ENCODE peak calls at places on chromosomes 3 and 15, in ten cellular contexts. E is ovary; K is astrocyte; X is CD8-positive, alpha-beta T cell; C is fibroblast of lung; L is lung; A is A549; Q is colonic mucosa; M is adrenal gland; P is left lung. S is an unnamed sample.

GRCh38 chr3:173993299-173993698 is 595.8 kb downstream of the NLGN1 start:
- DNase-seq in C (peak; percentile 78), K (peak; percentile 72), L (no peak), E (no peak), P (no peak), Q (no peak), X (no peak), A (peak; percentile 2), M (no peak), S (peak; percentile 17)

GRCh38 chr15:80426316-80426715 is 22.1 kb downstream of the ARNT2 start:
- DNase-seq in L (no peak), X (no peak), P (no peak), A (no peak), M (no peak), K (no peak), E (no peak), C (no peak), Q (no peak), S (no peak)

GRCh38 chr3:71057526-71057894 is 526.0 kb downstream of the FOXP1 start:
- DNase-seq in L (no peak), A (no peak), E (no peak), X (no peak), K (no peak), C (no peak), P (no peak), M (no peak), Q (peak; percentile 78), S (peak; percentile 95)

GRCh38 chr3:29335438-29335837 is 54.6 kb downstream of the RBMS3 start:
- DNase-seq in M (peak; percentile 76), X (no peak), E (peak; percentile 53), P (peak; percentile 38), Q (peak; percentile 44), A (peak; percentile 51), K (peak; percentile 99), L (peak; percentile 90), C (peak; percentile 100), S (peak; percentile 91)

GRCh38 chr15:30997270-30997669 is 5.8 kb upstream of the MTMR10 start:
- DNase-seq in A (no peak), Q (no peak), X (no peak), K (no peak), L (no peak), M (no peak), C (no peak), P (no peak), E (no peak), S (peak; percentile 62)

GRCh38 chr15:41904487-41905359 is 10.9 kb upstream of the SPTBN5 start:
- DNase-seq in A (peak; percentile 80), E (peak; percentile 76), L (peak; percentile 68), X (peak; percentile 86), M (peak; percentile 60), C (no peak), P (no peak), Q (peak; percentile 57), K (no peak), S (peak; percentile 25)

GRCh38 chr3:102053375-102053989 is 204.2 kb downstream of the NFKBIZ start:
- DNase-seq in C (peak; percentile 84), E (no peak), X (no peak), Q (no peak), K (peak; percentile 80), A (peak; percentile 22), P (no peak), M (no peak), L (no peak), S (peak; percentile 93)

GRCh38 chr15:68431792-68432401 is at the start of gene ITGA11:
- DNase-seq in K (peak; percentile 55), P (peak; percentile 82), E (peak; percentile 76), X (peak; percentile 25), C (peak; percentile 74), A (peak; percentile 66), M (peak; percentile 32), L (no peak), Q (peak; percentile 57), S (no peak)

GRCh38 chr15:72785452-72786243 is 2.1 kb upstream of the ADPGK start:
- DNase-seq in P (peak; percentile 41), X (peak; percentile 58), A (no peak), L (no peak), K (peak; percentile 66), Q (no peak), M (no peak), C (peak; percentile 78), E (no peak), S (no peak)
- TF ChIP-seq CTCF in P (no peak), X (no peak), A (no peak), L (no peak), K (no peak), Q (no peak), M (no peak), C (no peak), E (no peak), S (no peak)

GRCh38 chr3:69855436-69856162 is 116.3 kb downstream of the MITF start:
- DNase-seq in M (peak; percentile 15), E (no peak), A (no peak), K (peak; percentile 33), X (no peak), Q (no peak), P (no peak), L (no peak), C (peak; percentile 37), S (no peak)
- H3K27ac ChIP-seq in M (no peak overlapping the region), E (no peak overlapping the region), A (no peak overlapping the region), K (no peak overlapping the region), X (no peak overlapping the region), Q (no peak overlapping the region), P (no peak overlapping the region), L (peak overlapping the region; percentile 53), C (no peak overlapping the region), S (no peak overlapping the region)

GRCh38 chr15:62745621-62746180 is 296.8 kb upstream of the TPM1 start:
- DNase-seq in M (no peak), P (no peak), Q (no peak), K (no peak), X (no peak), E (no peak), A (no peak), L (no peak), C (no peak), S (no peak)

GRCh38 chr15:62739507-62739906 is 303.0 kb upstream of the TPM1 start:
- DNase-seq in Q (no peak), L (no peak), M (no peak), P (no peak), C (peak; percentile 92), A (no peak), K (peak; percentile 89), X (no peak), E (no peak), S (peak; percentile 83)

GRCh38 chr15:62741106-62741505 is 301.4 kb upstream of the TPM1 start:
- DNase-seq in A (no peak), E (no peak), K (no peak), Q (no peak), M (no peak), L (no peak), C (no peak), X (no peak), P (no peak), S (no peak)

GRCh38 chr15:62740141-62741004 is 302.2 kb upstream of the TPM1 start:
- DNase-seq in M (no peak), C (peak; percentile 58), E (no peak), P (no peak), Q (no peak), L (no peak), X (no peak), K (peak; percentile 48), A (peak; percentile 28), S (no peak)

DNA sequence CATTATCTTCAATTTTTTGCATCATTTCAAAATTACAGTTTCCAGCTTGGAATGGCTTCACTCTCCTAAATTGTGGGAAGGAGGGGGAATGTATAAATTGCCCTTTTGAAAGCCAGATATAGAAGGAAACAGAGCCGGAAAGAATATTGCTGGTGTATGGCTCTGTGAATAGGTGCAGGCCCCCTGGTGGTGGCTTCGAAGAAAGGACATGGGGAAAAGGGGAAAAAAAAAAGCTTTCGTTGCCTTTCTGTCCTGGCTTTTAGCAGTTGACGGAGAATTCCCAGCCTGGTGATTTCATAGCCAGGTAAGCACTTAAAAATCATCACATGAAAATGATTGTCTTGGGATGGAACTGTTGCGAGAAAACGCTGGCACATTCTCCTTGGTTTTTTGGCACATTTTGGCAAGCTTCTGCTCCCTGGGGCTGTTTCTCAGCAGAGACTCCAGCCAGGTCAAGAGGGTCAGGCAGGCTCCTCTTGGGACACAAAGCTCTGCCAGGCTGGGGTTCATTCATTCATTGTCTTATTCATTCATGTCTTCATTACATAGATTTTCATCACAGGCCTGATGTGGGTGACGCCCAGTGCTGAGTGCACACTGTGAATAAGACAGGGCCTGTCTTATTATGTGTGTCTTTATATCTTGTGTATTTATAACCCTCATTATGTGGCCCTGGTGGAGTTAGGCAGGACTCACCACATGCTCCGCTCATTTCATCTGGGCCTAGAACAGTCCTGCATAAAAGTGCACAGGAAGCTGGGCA is 300.0 kb upstream of the TPM1 start:
- DNase-seq in C (peak; percentile 82), A (peak; percentile 70), X (no peak), P (no peak), L (peak; percentile 50), Q (peak; percentile 51), M (peak; percentile 49), E (peak; percentile 55), K (peak; percentile 76), S (peak; percentile 78)
- TF ChIP-seq CTCF in C (peak; percentile 91), A (peak; percentile 96), X (peak; percentile 83), P (peak; percentile 75), L (peak; percentile 45), Q (peak; percentile 69), M (peak; percentile 78), E (peak; percentile 65), K (peak; percentile 87), S (peak; percentile 81)

GRCh38 chr3:152290374-152290773 is 21.6 kb downstream of the MBNL1 start:
- DNase-seq in P (no peak), M (no peak), Q (no peak), E (no peak), X (no peak), L (no peak), A (no peak), C (no peak), K (no peak), S (no peak)

GRCh38 chr3:152284906-152285305 is 16.2 kb downstream of the MBNL1 start:
- DNase-seq in X (no peak), C (no peak), P (no peak), K (no peak), L (no peak), E (no peak), M (no peak), Q (no peak), A (no peak), S (no peak)

GRCh38 chr3:152285509-152285908 is 16.8 kb downstream of the MBNL1 start:
- DNase-seq in L (no peak), E (no peak), A (no peak), M (no peak), X (no peak), C (no peak), P (no peak), K (no peak), Q (no peak), S (no peak)

GRCh38 chr3:152289708-152290107 is 21.0 kb downstream of the MBNL1 start:
- DNase-seq in C (no peak), M (no peak), P (no peak), L (no peak), Q (no peak), K (no peak), E (no peak), X (no peak), A (no peak), S (no peak)

DNA sequence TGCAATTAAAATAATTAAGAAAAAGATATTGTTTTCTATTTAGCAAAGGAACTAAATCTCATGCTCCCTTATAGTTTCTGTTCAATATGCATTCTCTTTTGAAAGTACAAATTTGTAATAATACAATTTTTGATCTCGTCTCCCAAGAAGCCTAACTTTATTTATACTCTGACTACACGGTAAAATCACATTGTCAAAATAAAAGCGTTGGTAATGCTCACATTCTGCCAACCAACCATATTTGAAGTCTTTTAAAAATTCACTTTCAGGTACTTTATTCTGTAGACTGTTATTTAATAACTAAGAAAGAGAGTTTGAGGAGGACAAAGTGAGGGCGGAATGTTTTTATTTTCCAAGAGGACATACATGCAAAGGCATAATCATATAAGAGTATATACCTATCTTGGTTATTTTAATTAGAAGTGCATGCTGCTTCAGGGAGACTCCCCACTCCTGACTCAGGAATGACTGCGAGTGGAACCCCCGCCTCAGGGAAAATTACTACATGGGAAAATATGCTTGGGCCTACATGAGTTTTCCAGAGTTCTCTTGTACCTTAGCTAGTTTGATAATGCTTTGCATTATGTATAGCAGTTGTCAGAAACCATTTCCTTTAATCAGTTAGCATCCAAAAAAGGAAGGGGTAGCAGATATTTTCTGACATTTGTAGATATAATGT is 19.3 kb downstream of the MBNL1 start:
- DNase-seq in C (peak; percentile 49), P (no peak), E (no peak), A (no peak), K (no peak), Q (no peak), X (no peak), M (no peak), L (no peak), S (peak; percentile 83)
- H3K27ac ChIP-seq in C (no peak overlapping the region), P (no peak overlapping the region), E (no peak overlapping the region), A (no peak overlapping the region), K (peak overlapping the region; percentile 7), Q (no peak overlapping the region), X (no peak overlapping the region), M (no peak overlapping the region), L (no peak overlapping the region), S (peak overlapping the region; percentile 64)

S was measured in foreskin keratinocyte.